ENCODE peak calls at places on chromosomes 5 and 9, in seven cellular contexts. One of them, this sample, is unnamed. For H3K36me3, the result is how much of the 10 kb centered on the place peaks cover.

GRCh38 chr9:129102791-129103594 is 7.6 kb downstream of the CRAT start:
- DNase-seq in prostate gland: no peak
- DNase-seq in effector memory CD4-positive, alpha-beta T cell: no peak
- DNase-seq in stomach: peak
- DNase-seq in mammary epithelial cell: peak
- DNase-seq in heart right ventricle: peak
- DNase-seq in CD4-positive, alpha-beta memory T cell: no peak
- DNase-seq in this sample: peak

GRCh38 chr5:5145651-5146529 is 5.8 kb downstream of the ADAMTS16 start:
- DNase-seq in prostate gland: no peak
- DNase-seq in effector memory CD4-positive, alpha-beta T cell: no peak
- DNase-seq in stomach: no peak
- DNase-seq in mammary epithelial cell: no peak
- DNase-seq in heart right ventricle: no peak
- DNase-seq in CD4-positive, alpha-beta memory T cell: no peak
- DNase-seq in this sample: no peak

GRCh38 chr5:140372971-140373487 is 13.0 kb downstream of the SLC4A9 start:
- DNase-seq in prostate gland: peak
- DNase-seq in effector memory CD4-positive, alpha-beta T cell: no peak
- DNase-seq in stomach: peak
- DNase-seq in mammary epithelial cell: peak
- DNase-seq in heart right ventricle: peak
- DNase-seq in CD4-positive, alpha-beta memory T cell: no peak
- DNase-seq in this sample: peak

GRCh38 chr9:468766-469496 is 254.3 kb downstream of the DOCK8 start:
- DNase-seq in prostate gland: no peak
- DNase-seq in effector memory CD4-positive, alpha-beta T cell: no peak
- DNase-seq in stomach: no peak
- DNase-seq in mammary epithelial cell: no peak
- DNase-seq in heart right ventricle: peak
- DNase-seq in CD4-positive, alpha-beta memory T cell: no peak
- DNase-seq in this sample: no peak

GRCh38 chr9:27150758-27151431 is 41.9 kb downstream of the TEK start:
- DNase-seq in prostate gland: no peak
- DNase-seq in effector memory CD4-positive, alpha-beta T cell: no peak
- DNase-seq in stomach: no peak
- DNase-seq in mammary epithelial cell: no peak
- DNase-seq in heart right ventricle: no peak
- DNase-seq in CD4-positive, alpha-beta memory T cell: no peak
- DNase-seq in this sample: no peak

GRCh38 chr5:80926979-80927656 is 33.0 kb upstream of the RASGRF2 start:
- DNase-seq in prostate gland: no peak
- DNase-seq in effector memory CD4-positive, alpha-beta T cell: no peak
- DNase-seq in stomach: no peak
- DNase-seq in mammary epithelial cell: no peak
- DNase-seq in heart right ventricle: no peak
- DNase-seq in CD4-positive, alpha-beta memory T cell: no peak
- DNase-seq in this sample: no peak

GRCh38 chr5:40734986-40735385 is 20.8 kb downstream of the TTC33 start:
- DNase-seq in prostate gland: no peak
- DNase-seq in effector memory CD4-positive, alpha-beta T cell: no peak
- DNase-seq in stomach: no peak
- DNase-seq in mammary epithelial cell: no peak
- DNase-seq in heart right ventricle: no peak
- DNase-seq in CD4-positive, alpha-beta memory T cell: no peak
- DNase-seq in this sample: no peak

GRCh38 chr5:73596705-73597328 is 29.2 kb upstream of the ARHGEF28 start:
- DNase-seq in prostate gland: peak
- DNase-seq in effector memory CD4-positive, alpha-beta T cell: no peak
- DNase-seq in stomach: no peak
- DNase-seq in mammary epithelial cell: no peak
- DNase-seq in heart right ventricle: no peak
- DNase-seq in CD4-positive, alpha-beta memory T cell: no peak
- DNase-seq in this sample: no peak

GRCh38 chr9:29211681-29212589 is 1638.7 kb upstream of the C9orf72 start:
- DNase-seq in prostate gland: no peak
- DNase-seq in effector memory CD4-positive, alpha-beta T cell: no peak
- DNase-seq in stomach: peak
- DNase-seq in mammary epithelial cell: peak
- DNase-seq in heart right ventricle: no peak
- DNase-seq in CD4-positive, alpha-beta memory T cell: no peak
- DNase-seq in this sample: peak

GRCh38 chr5:89037090-89037489 is 154.1 kb upstream of the MEF2C start:
- DNase-seq in prostate gland: no peak
- DNase-seq in effector memory CD4-positive, alpha-beta T cell: no peak
- DNase-seq in stomach: no peak
- DNase-seq in mammary epithelial cell: peak
- DNase-seq in heart right ventricle: no peak
- DNase-seq in CD4-positive, alpha-beta memory T cell: no peak
- DNase-seq in this sample: no peak

GRCh38 chr5:9898319-9898718 is 268.2 kb upstream of the TAS2R1 start:
- DNase-seq in prostate gland: peak
- DNase-seq in effector memory CD4-positive, alpha-beta T cell: no peak
- DNase-seq in stomach: no peak
- DNase-seq in mammary epithelial cell: peak
- DNase-seq in heart right ventricle: no peak
- DNase-seq in CD4-positive, alpha-beta memory T cell: no peak
- DNase-seq in this sample: peak

GRCh38 chr5:179285236-179285635 is 60.0 kb downstream of the ADAMTS2 start:
- DNase-seq in prostate gland: no peak
- DNase-seq in effector memory CD4-positive, alpha-beta T cell: no peak
- DNase-seq in stomach: no peak
- DNase-seq in mammary epithelial cell: no peak
- DNase-seq in heart right ventricle: peak
- DNase-seq in CD4-positive, alpha-beta memory T cell: no peak
- DNase-seq in this sample: no peak

GRCh38 chr9:113901196-113901818 is 25.2 kb downstream of the ZNF618 start:
- DNase-seq in prostate gland: no peak
- DNase-seq in effector memory CD4-positive, alpha-beta T cell: no peak
- DNase-seq in stomach: no peak
- DNase-seq in mammary epithelial cell: no peak
- DNase-seq in heart right ventricle: no peak
- DNase-seq in CD4-positive, alpha-beta memory T cell: no peak
- DNase-seq in this sample: peak

GRCh38 chr5:72093231-72093630 is 14.0 kb upstream of the MAP1B start:
- DNase-seq in prostate gland: no peak
- DNase-seq in effector memory CD4-positive, alpha-beta T cell: no peak
- DNase-seq in stomach: no peak
- DNase-seq in mammary epithelial cell: peak
- DNase-seq in heart right ventricle: no peak
- DNase-seq in CD4-positive, alpha-beta memory T cell: no peak
- DNase-seq in this sample: no peak

GRCh38 chr5:142906863-142907671 is 136.9 kb downstream of the ARHGAP26 start:
- DNase-seq in prostate gland: no peak
- DNase-seq in effector memory CD4-positive, alpha-beta T cell: no peak
- DNase-seq in stomach: no peak
- DNase-seq in mammary epithelial cell: no peak
- DNase-seq in heart right ventricle: peak
- DNase-seq in CD4-positive, alpha-beta memory T cell: no peak
- DNase-seq in this sample: no peak
- H3K36me3 ChIP-seq in prostate gland: under half
- H3K36me3 ChIP-seq in effector memory CD4-positive, alpha-beta T cell: under half
- H3K36me3 ChIP-seq in stomach: half or more
- H3K36me3 ChIP-seq in mammary epithelial cell: under half
- H3K36me3 ChIP-seq in heart right ventricle: under half
- H3K36me3 ChIP-seq in CD4-positive, alpha-beta memory T cell: under half
- H3K36me3 ChIP-seq in this sample: under half

DNA sequence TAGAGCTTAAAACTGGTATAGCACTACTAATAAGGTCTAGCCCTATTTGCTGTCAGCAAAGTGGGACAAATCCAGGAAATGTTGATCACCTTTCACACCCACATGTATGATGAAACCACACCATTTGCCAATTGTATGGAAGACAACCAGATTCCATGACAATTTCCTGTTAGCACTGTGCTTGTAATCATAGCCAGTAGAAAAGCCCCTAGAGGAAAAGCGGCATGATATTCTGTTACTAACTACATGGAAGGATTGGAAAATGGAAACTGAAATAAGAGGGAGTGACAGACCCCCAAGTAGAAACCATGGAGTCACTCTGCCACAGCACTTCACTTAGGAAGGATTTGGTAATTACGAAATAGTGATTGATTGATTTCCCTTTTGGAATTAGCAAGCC is 923 bp downstream of the SPATA6L start:
- DNase-seq in prostate gland: no peak
- DNase-seq in effector memory CD4-positive, alpha-beta T cell: no peak
- DNase-seq in stomach: no peak
- DNase-seq in mammary epithelial cell: peak
- DNase-seq in heart right ventricle: no peak
- DNase-seq in CD4-positive, alpha-beta memory T cell: no peak
- DNase-seq in this sample: no peak
- H3K4me3 ChIP-seq in prostate gland: peak
- H3K4me3 ChIP-seq in effector memory CD4-positive, alpha-beta T cell: no peak
- H3K4me3 ChIP-seq in stomach: peak
- H3K4me3 ChIP-seq in mammary epithelial cell: peak
- H3K4me3 ChIP-seq in heart right ventricle: no peak
- H3K4me3 ChIP-seq in CD4-positive, alpha-beta memory T cell: no peak
- H3K4me3 ChIP-seq in this sample: no peak

GRCh38 chr9:132644251-132644650 is 25.5 kb downstream of the DDX31 start:
- DNase-seq in prostate gland: no peak
- DNase-seq in effector memory CD4-positive, alpha-beta T cell: no peak
- DNase-seq in stomach: no peak
- DNase-seq in mammary epithelial cell: no peak
- DNase-seq in heart right ventricle: no peak
- DNase-seq in CD4-positive, alpha-beta memory T cell: no peak
- DNase-seq in this sample: no peak
- H3K36me3 ChIP-seq in prostate gland: under half
- H3K36me3 ChIP-seq in effector memory CD4-positive, alpha-beta T cell: half or more
- H3K36me3 ChIP-seq in stomach: half or more
- H3K36me3 ChIP-seq in mammary epithelial cell: under half
- H3K36me3 ChIP-seq in heart right ventricle: under half
- H3K36me3 ChIP-seq in CD4-positive, alpha-beta memory T cell: half or more
- H3K36me3 ChIP-seq in this sample: under half

GRCh38 chr5:79736528-79737514 is 47.2 kb downstream of the CMYA5 start:
- DNase-seq in prostate gland: no peak
- DNase-seq in effector memory CD4-positive, alpha-beta T cell: no peak
- DNase-seq in stomach: no peak
- DNase-seq in mammary epithelial cell: no peak
- DNase-seq in heart right ventricle: no peak
- DNase-seq in CD4-positive, alpha-beta memory T cell: no peak
- DNase-seq in this sample: no peak
- H3K4me3 ChIP-seq in prostate gland: no peak
- H3K4me3 ChIP-seq in effector memory CD4-positive, alpha-beta T cell: peak
- H3K4me3 ChIP-seq in stomach: no peak
- H3K4me3 ChIP-seq in mammary epithelial cell: no peak
- H3K4me3 ChIP-seq in heart right ventricle: no peak
- H3K4me3 ChIP-seq in CD4-positive, alpha-beta memory T cell: peak
- H3K4me3 ChIP-seq in this sample: no peak